ENCODE peak calls at places on chromosomes 7 and 10, in nine cellular contexts. Z, U, I, H, J, F, T, L and K are unnamed samples.

GRCh38 chr7:28296571-28297483 is 115.5 kb upstream of the CREB5 start:
- DNase-seq in U (no peak), J (no peak), I (no peak), H (no peak), L (peak), Z (peak), T (no peak), F (no peak), K (no peak)

GRCh38 chr7:2032030-2032875 is 200.5 kb downstream of the MAD1L1 start:
- DNase-seq in L (peak), Z (no peak), I (no peak), T (no peak), J (no peak), F (no peak), U (no peak), H (no peak), K (no peak)

GRCh38 chr10:63283093-63283492 is 150.0 kb downstream of the NRBF2 start:
- DNase-seq in U (no peak), I (no peak), J (no peak), L (no peak), T (no peak), H (no peak), F (no peak), Z (no peak), K (no peak)

GRCh38 chr7:41879113-41879385 is 176.2 kb upstream of the INHBA start:
- DNase-seq in H (no peak), I (no peak), Z (no peak), T (no peak), L (no peak), J (no peak), U (no peak), F (no peak), K (no peak)

GRCh38 chr10:26857991-26858706 is 2.6 kb downstream of the ABI1 start:
- DNase-seq in I (no peak), F (no peak), Z (no peak), L (no peak), H (no peak), U (no peak), J (no peak), T (no peak), K (no peak)

GRCh38 chr7:124570558-124570957 is 195.0 kb downstream of the GPR37 start:
- DNase-seq in J (no peak), L (no peak), H (no peak), I (no peak), T (no peak), Z (no peak), U (no peak), F (no peak), K (no peak)

GRCh38 chr10:94076325-94076841 is 82.7 kb downstream of the PLCE1 start:
- DNase-seq in L (no peak), H (no peak), J (peak), T (no peak), Z (peak), U (peak), F (no peak), I (peak), K (no peak)

GRCh38 chr10:122102146-122102866 is 113.3 kb downstream of the TACC2 start:
- DNase-seq in Z (peak), J (no peak), I (peak), L (peak), U (no peak), H (no peak), T (no peak), F (no peak), K (no peak)

GRCh38 chr10:22369433-22370072 is 24.3 kb downstream of the SPAG6 start:
- DNase-seq in I (no peak), U (no peak), T (no peak), H (no peak), J (no peak), Z (no peak), L (no peak), F (no peak), K (no peak)

GRCh38 chr7:46764100-46764941 is 817.6 kb downstream of the TNS3 start:
- DNase-seq in Z (peak), I (peak), U (no peak), H (peak), F (peak), T (no peak), J (peak), L (peak), K (peak)

GRCh38 chr10:83896219-83896618 is 243.1 kb upstream of the GHITM start:
- DNase-seq in J (no peak), U (no peak), T (no peak), F (no peak), I (no peak), Z (no peak), H (no peak), L (no peak), K (no peak)

GRCh38 chr10:63700209-63700934 is 179.2 kb downstream of the REEP3 start:
- DNase-seq in U (no peak), H (peak), L (peak), Z (peak), T (no peak), J (peak), F (peak), I (no peak), K (peak)

GRCh38 chr10:129031233-129032150 is 435.5 kb upstream of the MGMT start:
- DNase-seq in F (peak), H (no peak), U (peak), J (peak), I (peak), Z (peak), T (peak), L (peak), K (peak)

GRCh38 chr10:89278034-89278535 is 23.8 kb upstream of the IFIT2 start:
- DNase-seq in H (peak), L (no peak), J (peak), T (no peak), F (peak), Z (peak), U (no peak), I (no peak), K (peak)

GRCh38 chr10:5448333-5449048 is 36.1 kb downstream of the NET1 start:
- DNase-seq in F (no peak), H (no peak), T (no peak), Z (no peak), I (no peak), J (no peak), L (no peak), U (no peak), K (no peak)

GRCh38 chr10:5446390-5446926 is 34.1 kb downstream of the NET1 start:
- DNase-seq in I (peak), F (peak), Z (peak), J (peak), H (peak), T (no peak), L (peak), U (peak), K (no peak)

GRCh38 chr10:5449227-5449626 is 36.9 kb downstream of the NET1 start:
- DNase-seq in U (no peak), F (no peak), T (no peak), I (no peak), H (no peak), J (no peak), Z (no peak), L (no peak), K (no peak)

GRCh38 chr10:5447071-5447470 is 34.7 kb downstream of the NET1 start:
- DNase-seq in F (no peak), J (no peak), T (no peak), Z (no peak), L (no peak), H (no peak), U (no peak), I (no peak), K (no peak)

DNA sequence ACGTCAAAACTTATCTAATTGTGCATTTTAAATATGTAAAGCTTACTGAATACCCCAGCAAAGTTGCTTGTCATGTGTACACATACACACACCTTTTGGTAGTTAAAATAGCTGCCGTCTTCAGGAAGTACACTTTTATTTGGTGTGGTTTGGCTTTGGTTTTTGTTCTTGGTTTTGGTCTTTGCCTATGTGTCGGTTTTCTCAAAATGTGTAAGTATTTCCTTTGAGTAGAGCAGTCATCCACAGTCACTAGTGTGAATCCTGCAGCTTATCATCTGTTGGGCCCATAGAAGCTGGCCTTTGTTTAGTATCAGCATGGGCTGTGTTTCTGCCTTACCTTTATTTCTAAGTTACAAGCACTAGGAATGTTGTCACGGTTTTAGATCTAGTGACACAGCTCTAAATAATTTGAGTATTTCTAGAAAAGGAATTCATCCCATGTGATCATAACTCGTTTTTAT is 35.3 kb downstream of the NET1 start:
- DNase-seq in F (no peak), J (no peak), U (no peak), I (no peak), H (no peak), L (no peak), T (no peak), Z (no peak), K (no peak)
- TF ChIP-seq POLR2A in F (no peak), J (no peak), U (no peak), I (no peak), H (no peak), L (no peak), T (no peak), Z (no peak), K (no peak)

GRCh38 chr7:71235263-71235662 is 103.3 kb downstream of the GALNT17 start:
- DNase-seq in T (no peak), J (no peak), H (no peak), Z (no peak), U (no peak), F (no peak), I (no peak), L (no peak), K (no peak)

GRCh38 chr7:71236488-71237179 is 104.7 kb downstream of the GALNT17 start:
- DNase-seq in J (no peak), L (no peak), Z (no peak), T (no peak), F (peak), I (no peak), H (no peak), U (peak), K (no peak)

GRCh38 chr7:71239517-71239916 is 107.6 kb downstream of the GALNT17 start:
- DNase-seq in F (no peak), T (no peak), I (no peak), H (no peak), Z (no peak), J (no peak), U (no peak), L (no peak), K (no peak)

GRCh38 chr7:71238541-71238940 is 106.6 kb downstream of the GALNT17 start:
- DNase-seq in L (no peak), Z (no peak), H (no peak), J (no peak), U (no peak), T (no peak), I (no peak), F (no peak), K (no peak)

DNA sequence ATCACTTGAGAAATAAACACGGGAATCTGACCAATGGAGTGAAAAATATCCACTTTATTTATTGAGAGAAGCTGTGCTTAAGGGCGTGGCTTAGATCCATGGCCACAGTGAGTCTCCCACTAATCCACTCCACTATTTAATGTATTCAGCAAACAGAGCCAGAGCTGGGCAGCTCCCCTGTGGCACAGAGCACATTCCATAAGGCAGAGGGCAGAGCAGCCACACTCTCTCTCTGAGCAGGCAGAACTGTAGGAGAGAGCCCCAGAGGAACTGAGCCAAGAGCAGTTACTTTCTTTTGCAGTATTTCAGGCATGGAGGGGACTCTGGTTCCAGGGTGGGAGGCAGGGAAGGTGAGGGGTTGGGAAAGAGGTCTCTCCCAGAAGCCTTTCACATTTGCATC is 106.0 kb downstream of the GALNT17 start:
- DNase-seq in H (no peak), J (no peak), I (no peak), T (no peak), L (peak), U (peak), Z (no peak), F (peak), K (no peak)
- TF ChIP-seq POLR2A in H (no peak), J (peak), I (no peak), T (no peak), L (no peak), U (no peak), Z (no peak), F (no peak), K (no peak)

DNA sequence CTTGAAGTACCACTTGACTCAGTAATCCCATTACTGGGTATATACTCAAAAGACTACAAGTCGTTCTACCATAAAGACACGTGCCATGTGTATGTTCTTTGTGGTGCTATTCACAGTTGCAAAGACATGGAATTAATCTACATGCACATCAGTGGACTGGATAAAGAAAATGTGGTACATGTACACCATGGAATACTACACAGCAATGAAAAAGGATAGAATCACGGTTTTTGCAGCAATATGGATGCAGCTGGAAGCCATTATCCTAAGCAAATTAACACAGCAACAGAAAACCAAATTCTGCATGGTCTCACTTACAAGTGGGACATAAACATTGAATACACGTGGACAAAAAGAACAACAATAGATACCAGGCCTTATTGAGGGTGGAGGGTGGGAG is 583.4 kb upstream of the CELF2 start:
- DNase-seq in L (no peak), F (no peak), J (no peak), H (no peak), T (no peak), U (no peak), I (no peak), Z (no peak), K (no peak)
- TF ChIP-seq POLR2A in L (no peak), F (no peak), J (no peak), H (no peak), T (no peak), U (no peak), I (no peak), Z (no peak), K (no peak)

GRCh38 chr7:99618726-99619125 is 2.0 kb downstream of the ZSCAN25 start:
- DNase-seq in I (no peak), J (no peak), T (no peak), Z (peak), H (no peak), L (no peak), F (no peak), U (no peak), K (peak)

GRCh38 chr7:99614495-99614894 is 2.3 kb upstream of the ZSCAN25 start:
- DNase-seq in U (no peak), J (no peak), F (no peak), L (no peak), T (no peak), Z (no peak), I (no peak), H (no peak), K (no peak)

GRCh38 chr7:99615989-99616358 is 772 bp upstream of the ZSCAN25 start:
- DNase-seq in U (no peak), J (no peak), Z (no peak), T (no peak), H (no peak), F (no peak), I (no peak), L (no peak), K (no peak)

GRCh38 chr7:99617187-99617781 is 538 bp downstream of the ZSCAN25 start:
- DNase-seq in J (no peak), U (no peak), H (no peak), Z (peak), T (no peak), I (no peak), L (no peak), F (no peak), K (no peak)

DNA sequence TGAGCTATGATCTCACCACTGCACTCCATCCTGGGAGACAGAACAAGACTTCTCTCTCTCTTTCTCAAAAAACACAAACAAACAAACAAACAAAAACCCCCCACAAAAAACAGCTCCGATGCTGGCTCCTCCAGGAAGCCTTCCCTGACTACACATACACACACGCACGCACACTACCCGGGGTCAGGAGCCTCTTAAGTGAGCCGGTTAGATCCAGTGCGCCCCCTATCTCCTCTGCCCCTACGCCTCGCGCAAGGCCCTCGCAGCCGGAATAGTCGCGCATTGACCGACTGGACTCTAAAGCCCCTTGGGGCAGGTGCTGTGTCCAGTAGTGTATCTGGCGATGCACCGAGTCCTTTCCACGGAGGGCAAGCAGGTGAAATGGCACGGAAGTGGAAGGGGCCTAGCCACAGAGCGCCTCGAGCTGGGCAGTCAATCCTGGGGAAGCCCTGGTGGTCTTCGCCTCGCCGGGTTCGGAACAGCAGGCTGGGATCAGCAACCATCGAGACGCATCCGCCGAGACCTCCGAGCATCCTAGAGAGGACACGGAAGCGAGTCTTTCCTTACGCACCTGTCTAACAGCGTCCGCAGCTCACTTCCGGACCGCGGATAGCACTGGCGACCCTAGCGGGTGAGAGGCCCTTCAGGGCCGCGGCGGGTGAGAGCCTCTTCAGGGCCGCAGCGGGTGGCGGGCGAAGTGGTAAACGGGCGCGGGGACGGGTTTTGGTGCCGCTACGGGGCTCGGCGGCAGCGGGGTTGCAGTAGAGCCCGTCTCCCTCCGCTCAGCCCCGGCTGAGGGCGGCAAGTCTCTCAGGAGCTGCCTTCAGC is at the start of gene ZSCAN25:
- DNase-seq in F (peak), L (peak), I (peak), T (peak), U (peak), J (peak), Z (peak), H (peak), K (peak)
- TF ChIP-seq POLR2A in F (peak), L (peak), I (peak), T (peak), U (peak), J (no peak), Z (peak), H (peak), K (peak)

GRCh38 chr7:128530855-128531104 is 54.2 kb downstream of the METTL2B start:
- DNase-seq in T (no peak), J (peak), U (no peak), H (no peak), F (no peak), Z (no peak), I (no peak), L (no peak), K (no peak)
- TF ChIP-seq POLR2A in T (no peak), J (no peak), U (no peak), H (no peak), F (no peak), Z (peak), I (peak), L (peak), K (peak)

GRCh38 chr10:75211007-75211735 is 575 bp downstream of the VDAC2 start:
- DNase-seq in F (no peak), Z (no peak), H (peak), U (no peak), J (no peak), I (no peak), L (peak), T (peak), K (peak)
- TF ChIP-seq POLR2A in F (no peak), Z (no peak), H (no peak), U (no peak), J (no peak), I (peak), L (no peak), T (peak), K (peak)

DNA sequence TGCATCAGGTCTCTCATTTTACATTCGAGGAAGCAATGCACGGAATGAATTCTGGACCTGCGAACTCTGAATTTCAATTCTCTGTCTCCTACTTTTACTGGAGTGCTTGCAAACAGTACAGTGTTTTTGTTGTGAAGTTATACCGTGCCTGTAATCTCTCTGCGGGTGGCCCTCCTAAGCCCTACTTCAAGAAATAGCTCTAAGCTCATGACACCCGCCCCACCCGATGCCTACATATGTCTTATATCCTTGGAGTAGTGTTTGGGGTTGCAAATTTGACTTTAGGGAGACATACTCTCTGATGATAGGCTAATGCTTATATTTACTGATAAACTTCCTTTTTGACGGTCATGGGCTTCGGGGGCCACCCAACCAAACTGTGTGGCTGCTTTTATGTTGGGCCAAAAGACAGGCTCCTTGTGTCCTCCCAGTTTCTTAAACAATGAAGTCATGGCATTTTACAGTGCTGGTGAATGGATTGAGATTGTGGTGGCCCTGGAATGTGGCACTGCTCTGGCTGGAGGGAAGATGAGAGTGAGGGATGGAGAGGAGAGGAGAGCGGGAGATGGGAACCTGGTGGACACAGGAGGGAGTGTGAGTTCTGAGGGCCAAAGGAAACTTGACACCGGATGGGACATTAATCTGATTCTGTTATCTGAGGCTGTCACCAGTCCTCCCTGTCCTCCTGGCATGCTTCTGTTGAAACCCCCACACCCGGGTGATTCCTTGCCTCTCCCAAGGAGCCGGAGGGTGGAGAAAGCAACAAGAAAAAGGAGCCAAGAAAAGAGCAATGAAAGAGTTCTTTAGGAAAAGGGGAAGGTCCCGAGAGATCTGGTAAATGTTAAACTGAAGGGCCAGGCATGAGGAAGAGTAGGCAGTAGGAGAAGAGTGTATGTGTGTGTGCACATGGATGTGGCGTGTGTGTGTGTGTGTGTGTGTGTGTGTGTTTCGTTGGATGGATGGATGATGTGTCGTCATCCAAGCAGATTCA is 113.2 kb downstream of the TCF7L2 start:
- DNase-seq in L (no peak), T (no peak), I (no peak), H (no peak), Z (no peak), F (no peak), J (no peak), U (no peak), K (no peak)
- TF ChIP-seq POLR2A in L (no peak), T (no peak), I (no peak), H (no peak), Z (no peak), F (no peak), J (no peak), U (no peak), K (no peak)